ENCODE peak calls at places on chromosomes 6 and 20, in five cellular contexts. D, X, I, M and W are unnamed samples. For H3K27me3, the result is how much of the 10 kb centered on the place peaks cover.

GRCh38 chr6:169837529-169838250 is 86.3 kb downstream of the ERMARD start:
- DNase-seq in D (no peak), M (no peak), X (no peak), I (no peak), W (no peak)

GRCh38 chr20:4726710-4727391 is 5.1 kb downstream of the PRND start:
- DNase-seq in M (peak), X (peak), I (peak), D (no peak), W (no peak)

GRCh38 chr6:157966990-157967389 is 14.7 kb upstream of the SYNJ2 start:
- DNase-seq in I (no peak), D (no peak), X (no peak), M (no peak), W (no peak)

GRCh38 chr20:1934162-1934561 is 39.0 kb downstream of the SIRPA start:
- DNase-seq in X (no peak), M (peak), D (no peak), I (peak), W (no peak)

GRCh38 chr6:133380723-133381122 is 139.6 kb downstream of the EYA4 start:
- DNase-seq in X (no peak), M (no peak), D (no peak), I (no peak), W (no peak)

GRCh38 chr20:24693466-24694156 is 224.2 kb downstream of the SYNDIG1 start:
- DNase-seq in I (no peak), X (peak), D (no peak), M (no peak), W (no peak)

GRCh38 chr20:45415822-45416637 is at the start of gene PIGT:
- DNase-seq in D (peak), I (peak), X (peak), M (peak), W (peak)

GRCh38 chr20:61731363-61732181 is 334.1 kb downstream of the TAF4 start:
- DNase-seq in X (no peak), D (no peak), I (no peak), M (no peak), W (no peak)

GRCh38 chr20:8020314-8021079 is 936 bp upstream of the TMX4 start:
- DNase-seq in I (no peak), M (peak), D (no peak), X (no peak), W (peak)

GRCh38 chr20:61941721-61942405 is 123.8 kb downstream of the TAF4 start:
- DNase-seq in D (no peak), I (no peak), M (no peak), X (no peak), W (no peak)

GRCh38 chr6:157019115-157019628 is 242.0 kb downstream of the ARID1B start:
- DNase-seq in D (peak), M (no peak), X (no peak), I (no peak), W (no peak)

GRCh38 chr20:63679799-63680305 is 16.6 kb upstream of the TNFRSF6B start:
- DNase-seq in M (no peak), X (peak), I (no peak), D (no peak), W (no peak)

GRCh38 chr6:83019741-83020140 is 45.9 kb downstream of the UBE3D start:
- DNase-seq in I (no peak), D (no peak), M (no peak), X (no peak), W (no peak)

GRCh38 chr6:104689551-104690205 is 170.0 kb downstream of the HACE1 start:
- DNase-seq in M (peak), D (peak), X (no peak), I (no peak), W (no peak)

GRCh38 chr6:129370268-129370916 is 339.6 kb downstream of the ARHGAP18 start:
- DNase-seq in X (peak), M (peak), I (peak), D (peak), W (no peak)

GRCh38 chr6:56827908-56828649 is 126.8 kb upstream of the BEND6 start:
- DNase-seq in I (no peak), X (no peak), M (peak), D (no peak), W (no peak)

GRCh38 chr20:12053348-12053747 is 135.7 kb downstream of the BTBD3 start:
- DNase-seq in X (no peak), M (peak), D (no peak), I (peak), W (peak)

GRCh38 chr6:134235937-134236751 is 81.8 kb downstream of the SGK1 start:
- DNase-seq in M (peak), I (no peak), X (no peak), D (no peak), W (peak)

GRCh38 chr6:22964334-22964733 is 395.0 kb downstream of the HDGFL1 start:
- DNase-seq in X (no peak), M (no peak), I (no peak), D (no peak), W (no peak)

GRCh38 chr6:44178424-44179071 is 19.9 kb downstream of the CAPN11 start:
- DNase-seq in D (no peak), I (no peak), M (no peak), X (no peak), W (no peak)

GRCh38 chr6:44067760-44068139 is 59.5 kb downstream of the MRPL14 start:
- DNase-seq in D (no peak), I (no peak), X (no peak), M (no peak), W (no peak)

GRCh38 chr6:158795516-158795915 is 23.7 kb downstream of the EZR start:
- DNase-seq in M (no peak), I (no peak), X (no peak), D (no peak), W (no peak)

GRCh38 chr20:53731595-53731994 is 138.0 kb upstream of the ZNF217 start:
- DNase-seq in D (no peak), I (no peak), X (no peak), M (no peak), W (no peak)

GRCh38 chr6:99151634-99152344 is 197.7 kb downstream of the FAXC start:
- DNase-seq in I (peak), D (peak), M (peak), X (peak), W (peak)

GRCh38 chr6:101640131-101640530 is 246.6 kb downstream of the GRIK2 start:
- DNase-seq in D (no peak), M (peak), I (no peak), X (no peak), W (no peak)

GRCh38 chr20:58647162-58647813 is 3.8 kb upstream of the STX16 start:
- DNase-seq in I (no peak), D (no peak), M (no peak), X (no peak), W (no peak)

GRCh38 chr6:44049163-44049988 is 77.9 kb downstream of the MRPL14 start:
- DNase-seq in D (no peak), I (no peak), M (peak), X (no peak), W (no peak)

GRCh38 chr20:9015984-9016324 is 52.9 kb upstream of the PLCB4 start:
- DNase-seq in D (no peak), M (peak), I (no peak), X (no peak), W (peak)

GRCh38 chr20:59992531-59992930 is 34.3 kb downstream of the CDH26 start:
- DNase-seq in D (no peak), I (no peak), M (no peak), X (no peak), W (no peak)

GRCh38 chr6:107587402-107587801 is 97.5 kb downstream of the SOBP start:
- DNase-seq in M (no peak), D (no peak), X (no peak), I (no peak), W (no peak)

GRCh38 chr6:3884007-3884745 is 35.0 kb downstream of the FAM50B start:
- DNase-seq in I (no peak), X (no peak), M (peak), D (no peak), W (peak)

GRCh38 chr6:44064089-44064947 is 62.9 kb downstream of the MRPL14 start:
- DNase-seq in I (peak), X (no peak), D (peak), M (peak), W (peak)

GRCh38 chr6:107656883-107657282 is 167.0 kb downstream of the SOBP start:
- DNase-seq in I (no peak), D (no peak), M (no peak), X (no peak), W (no peak)

GRCh38 chr6:170101281-170102035 is 189.4 kb downstream of the DLL1 start:
- DNase-seq in M (no peak), D (no peak), I (no peak), X (peak), W (no peak)

GRCh38 chr20:63269724-63270123 is 2.9 kb upstream of the ARFGAP1 start:
- DNase-seq in X (no peak), I (no peak), M (no peak), D (no peak), W (no peak)

GRCh38 chr6:165487347-165487746 is 175.7 kb downstream of the PDE10A start:
- DNase-seq in M (peak), I (no peak), X (no peak), D (no peak), W (no peak)

GRCh38 chr20:61803416-61803902 is 262.2 kb downstream of the TAF4 start:
- DNase-seq in X (no peak), M (no peak), D (no peak), I (no peak), W (no peak)

GRCh38 chr6:170271771-170272314 is 19.0 kb downstream of the DLL1 start:
- DNase-seq in I (peak), D (no peak), X (no peak), M (no peak), W (no peak)

DNA sequence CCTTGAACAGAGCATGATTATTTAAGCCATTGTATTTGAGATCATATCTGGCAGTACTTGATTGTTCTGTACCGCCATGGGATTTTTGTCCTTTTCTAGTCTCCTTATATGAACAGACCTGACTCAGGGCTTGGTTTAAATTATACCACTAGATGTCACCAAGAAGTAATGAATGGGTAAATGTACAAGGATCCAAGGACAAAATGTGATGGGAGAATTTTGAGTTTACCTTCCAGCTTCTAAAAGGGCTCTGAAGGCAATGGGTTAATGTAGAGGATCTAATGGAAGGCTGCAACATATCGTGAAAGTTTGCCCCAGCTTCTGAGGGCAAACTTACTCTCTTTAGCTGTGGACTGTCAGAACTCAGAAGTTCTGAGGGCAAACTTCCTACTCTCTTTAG is 12.0 kb downstream of the RNF8 start:
- DNase-seq in D (no peak), M (peak), X (no peak), I (no peak), W (no peak)
- TF ChIP-seq CTCF in D (no peak), M (peak), X (peak), I (no peak), W (peak)

GRCh38 chr20:49562341-49563014 is 5.5 kb downstream of the PTGIS start:
- DNase-seq in D (no peak), I (peak), X (no peak), M (peak), W (no peak)

GRCh38 chr20:49560646-49561045 is 7.3 kb downstream of the PTGIS start:
- DNase-seq in M (no peak), D (no peak), I (no peak), X (no peak), W (no peak)

GRCh38 chr20:49561256-49561655 is 6.7 kb downstream of the PTGIS start:
- DNase-seq in M (no peak), X (no peak), D (no peak), I (no peak), W (no peak)

GRCh38 chr20:49561806-49562205 is 6.1 kb downstream of the PTGIS start:
- DNase-seq in D (no peak), X (no peak), I (no peak), M (no peak), W (no peak)

DNA sequence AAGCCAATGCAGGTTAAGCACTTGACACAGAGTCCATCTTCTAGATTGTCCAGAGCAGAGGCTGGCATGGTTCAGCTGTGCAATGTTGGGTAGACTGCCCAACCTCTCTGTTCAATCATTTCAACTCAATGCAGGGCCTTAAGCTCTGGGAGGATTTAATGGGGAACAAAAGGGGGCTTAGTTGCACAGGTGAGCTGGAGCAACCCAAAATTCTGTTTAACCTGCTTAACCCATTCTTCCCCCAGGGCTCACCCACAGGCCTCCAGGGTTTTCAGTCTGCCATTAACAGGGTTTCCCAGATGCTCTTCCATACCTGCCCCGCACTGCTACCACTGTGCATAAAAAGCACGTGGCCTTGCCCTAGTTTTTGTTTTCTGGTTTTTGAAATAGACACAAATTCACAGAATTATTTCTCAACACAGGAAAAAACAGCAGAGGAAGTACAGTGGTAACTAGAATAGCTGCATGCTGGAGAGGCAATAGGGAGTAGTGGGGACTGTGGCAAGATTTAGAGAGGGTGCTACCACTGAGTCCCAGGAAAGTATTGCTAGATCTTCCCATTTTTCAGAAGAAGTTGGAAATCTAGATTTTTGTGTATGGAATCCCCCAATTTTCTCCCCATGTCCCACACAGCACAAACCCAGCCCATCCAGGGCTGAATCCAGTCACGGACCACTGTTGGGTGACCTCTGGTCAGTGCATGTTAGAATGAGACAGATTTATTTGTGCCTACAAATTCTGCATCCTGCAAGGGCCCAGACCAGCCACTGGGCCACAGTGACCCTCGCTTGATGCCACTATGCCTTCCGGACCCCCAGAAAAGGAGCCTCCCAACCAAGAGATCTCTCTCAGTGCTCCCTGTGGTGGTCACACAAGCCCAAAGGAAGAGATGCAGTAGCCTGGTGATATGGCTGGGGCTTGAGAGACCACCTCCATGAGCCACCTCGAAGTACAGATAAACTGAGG is 4.6 kb downstream of the PTGIS start:
- DNase-seq in X (no peak), D (no peak), I (no peak), M (no peak), W (no peak)
- H3K4me3 ChIP-seq in X (no peak), D (no peak), I (no peak), M (no peak), W (no peak)

GRCh38 chr20:3239867-3240775 is 1.1 kb upstream of the SLC4A11 start:
- DNase-seq in X (no peak), D (no peak), I (peak), M (peak), W (no peak)

GRCh38 chr20:3238616-3239025 is 369 bp downstream of the SLC4A11 start:
- DNase-seq in M (peak), I (peak), X (no peak), D (no peak), W (no peak)

GRCh38 chr20:3240776-3241363 is 1.9 kb upstream of the SLC4A11 start:
- DNase-seq in I (no peak), D (no peak), M (no peak), X (no peak), W (no peak)

GRCh38 chr20:3237958-3238615 is 903 bp downstream of the SLC4A11 start:
- DNase-seq in M (no peak), I (no peak), D (no peak), X (no peak), W (no peak)

GRCh38 chr20:3239026-3239866 is at the start of gene SLC4A11:
- DNase-seq in D (peak), M (peak), I (peak), X (no peak), W (peak)
- H3K27me3 ChIP-seq in D (under half), M (half or more), I (under half), X (under half), W (under half)

DNA sequence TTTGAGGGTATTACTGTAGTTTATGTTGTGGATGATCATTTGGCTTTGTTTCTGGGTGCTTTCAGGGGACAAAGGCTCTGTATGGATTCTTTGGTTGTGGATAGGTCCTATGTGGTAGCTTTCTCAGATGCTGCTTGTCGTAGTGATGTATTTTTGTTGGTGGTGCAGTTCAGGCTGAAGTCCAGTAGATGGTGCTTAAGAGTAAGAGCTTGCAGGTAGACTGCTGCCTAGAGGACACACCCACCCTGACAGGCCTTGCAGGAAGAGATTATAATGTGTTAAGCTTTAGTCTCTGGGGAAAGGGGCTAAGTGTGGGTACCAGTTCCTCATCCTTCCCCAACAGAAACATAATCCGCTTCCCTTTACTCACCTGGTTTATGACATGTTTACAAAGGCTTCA is 62.6 kb upstream of the ADGRB3 start:
- DNase-seq in D (peak), I (peak), M (peak), X (no peak), W (no peak)
- TF ChIP-seq CTCF in D (peak), I (peak), M (peak), X (peak), W (peak)

DNA sequence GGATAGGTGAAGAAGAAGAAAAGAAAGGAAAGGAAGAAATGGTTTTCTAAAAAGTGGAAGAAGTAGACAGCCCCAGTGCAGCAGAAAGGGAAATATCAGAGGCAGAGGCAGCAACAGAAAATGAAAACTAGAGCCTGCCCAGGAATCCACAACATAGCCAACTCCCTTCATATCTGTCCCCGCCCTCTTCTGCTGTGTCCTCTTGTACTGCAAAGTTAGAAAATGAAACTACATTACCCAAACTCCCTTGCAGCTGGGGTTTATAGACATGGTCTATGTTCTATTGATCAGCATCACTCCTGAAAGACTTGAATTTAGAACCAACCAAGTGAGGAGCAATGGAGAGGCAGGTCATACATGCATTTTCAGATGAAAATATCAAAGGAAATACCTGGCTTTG is 200.5 kb upstream of the PHACTR1 start:
- DNase-seq in D (no peak), X (no peak), I (peak), M (peak), W (no peak)
- H3K4me3 ChIP-seq in D (no peak), X (no peak), I (no peak), M (no peak), W (no peak)

GRCh38 chr6:52245425-52245824 is 1.1 kb upstream of the IL17F start:
- DNase-seq in M (no peak), X (no peak), D (no peak), I (no peak), W (no peak)

GRCh38 chr6:52243282-52243893 is 912 bp downstream of the IL17F start:
- DNase-seq in D (no peak), M (no peak), I (no peak), X (no peak), W (no peak)

GRCh38 chr6:52244400-52244799 is at the start of gene IL17F:
- DNase-seq in X (no peak), I (no peak), D (no peak), M (no peak), W (no peak)

GRCh38 chr6:52241819-52242218 is 2.5 kb downstream of the IL17F start:
- DNase-seq in I (no peak), M (no peak), X (no peak), D (no peak), W (no peak)
- H3K27me3 ChIP-seq in I (under half), M (under half), X (under half), D (under half), W (under half)

DNA sequence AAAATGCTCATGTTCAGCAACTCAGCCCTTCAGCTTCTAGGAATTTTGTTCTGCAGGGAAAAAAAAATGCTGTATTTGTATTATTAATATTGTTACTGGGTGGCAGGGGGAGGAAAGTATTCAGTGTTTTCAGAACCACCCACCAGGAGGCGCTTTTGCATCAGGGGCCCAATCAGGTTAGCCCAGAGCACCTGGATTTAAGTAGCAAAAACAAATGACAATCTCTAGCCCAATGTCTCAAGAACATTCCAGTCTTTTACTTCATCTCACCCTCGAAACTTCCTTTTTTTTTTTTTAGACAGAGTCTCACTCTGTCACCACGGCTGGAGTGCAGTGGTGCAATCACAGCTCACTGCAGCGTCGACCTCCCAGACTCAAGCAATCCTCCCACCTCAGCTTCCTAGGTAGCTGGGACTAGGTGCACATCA is 635 bp upstream of the C20orf203 start:
- DNase-seq in D (peak), M (peak), I (peak), X (no peak), W (peak)
- TF ChIP-seq CTCF in D (peak), M (peak), I (peak), X (no peak), W (peak)

GRCh38 chr6:111842271-111842822 is 30.9 kb downstream of the FYN start:
- DNase-seq in I (no peak), M (no peak), X (no peak), D (no peak), W (no peak)
- H3K4me3 ChIP-seq in I (no peak), M (no peak), X (no peak), D (no peak), W (no peak)